ENCODE peak calls at places on chromosomes 13 and 19, in five cellular contexts. R is GM04503, C is lung microvascular endothelial cell, W is pancreas, U is T follicular helper cell. L is an unnamed sample.

GRCh38 chr13:101301053-101301452 is 115.3 kb downstream of the NALCN start:
- DNase-seq in R (no peak), C (no peak), W (no peak), U (no peak), L (no peak)

GRCh38 chr13:47289578-47289977 is 392.7 kb upstream of the HTR2A start:
- DNase-seq in R (no peak), C (no peak), W (no peak), U (no peak), L (no peak)

GRCh38 chr13:30479154-30479553 is 13.4 kb upstream of the HMGB1 start:
- DNase-seq in R (no peak), C (no peak), W (no peak), U (no peak), L (no peak)

GRCh38 chr13:109198585-109198984 is 569.2 kb downstream of the MYO16 start:
- DNase-seq in R (peak), C (no peak), W (no peak), U (no peak), L (peak)

GRCh38 chr19:3658823-3659745 is 32.5 kb upstream of the CACTIN start:
- DNase-seq in R (no peak), C (no peak), W (no peak), U (no peak), L (no peak)

GRCh38 chr13:27625839-27626238 is 4.1 kb downstream of the POLR1D start:
- DNase-seq in R (no peak), C (no peak), W (no peak), U (no peak), L (no peak)

GRCh38 chr19:5880604-5881078 is 10.3 kb upstream of the FUT5 start:
- DNase-seq in R (peak), C (no peak), W (no peak), U (no peak), L (no peak)

GRCh38 chr13:38755792-38756191 is 68.9 kb downstream of the FREM2 start:
- DNase-seq in R (no peak), C (no peak), W (no peak), U (no peak), L (no peak)

GRCh38 chr13:30107536-30108136 is 199.7 kb downstream of the KATNAL1 start:
- DNase-seq in R (no peak), C (no peak), W (no peak), U (no peak), L (no peak)

L was measured in endothelial cell of umbilical vein.